ENCODE peak calls at places on chromosomes 3 and 15, in nine cellular contexts. W, Z, C, D, O, I, U, L and S are unnamed samples.

GRCh38 chr15:40436892-40437753 is 3.6 kb upstream of the BAHD1 start:
- DNase-seq in Z (no peak), I (no peak), W (no peak), L (no peak), U (no peak), D (no peak), O (no peak), C (no peak), S (no peak)

GRCh38 chr3:134473868-134474546 is 11.8 kb downstream of the ANAPC13 start:
- DNase-seq in C (peak), O (peak), L (no peak), U (peak), Z (peak), I (no peak), W (peak), D (peak), S (peak)

GRCh38 chr3:42499478-42499871 is 3.0 kb upstream of the VIPR1 start:
- DNase-seq in W (peak), U (no peak), L (peak), C (peak), Z (no peak), O (no peak), D (no peak), I (no peak), S (no peak)

GRCh38 chr15:32994810-32995424 is 199.6 kb downstream of the FMN1 start:
- DNase-seq in U (no peak), Z (peak), O (peak), I (no peak), W (no peak), D (no peak), C (no peak), L (no peak), S (no peak)

GRCh38 chr15:77620297-77620696 is 12.4 kb downstream of the LINGO1 start:
- DNase-seq in I (no peak), L (no peak), C (no peak), D (no peak), W (no peak), U (no peak), Z (no peak), O (no peak), S (no peak)

GRCh38 chr3:160331127-160331937 is 67.7 kb downstream of the IFT80 start:
- DNase-seq in U (no peak), Z (peak), C (no peak), I (no peak), L (no peak), D (no peak), O (peak), W (no peak), S (no peak)

GRCh38 chr3:60887574-60887973 is 363.7 kb downstream of the FHIT start:
- DNase-seq in C (no peak), Z (no peak), I (no peak), U (no peak), O (no peak), W (no peak), L (no peak), D (no peak), S (no peak)

GRCh38 chr3:134362221-134362620 is 12.0 kb downstream of the AMOTL2 start:
- DNase-seq in D (no peak), W (no peak), O (no peak), U (no peak), Z (no peak), C (no peak), L (no peak), I (no peak), S (no peak)

GRCh38 chr15:99295840-99296239 is 44.6 kb downstream of the LRRC28 start:
- DNase-seq in L (no peak), I (no peak), C (no peak), U (no peak), W (no peak), O (no peak), Z (no peak), D (no peak), S (no peak)

GRCh38 chr15:100895721-100896120 is 16.1 kb downstream of the ALDH1A3 start:
- DNase-seq in D (no peak), O (no peak), Z (no peak), C (peak), W (peak), U (no peak), I (peak), L (no peak), S (no peak)

GRCh38 chr3:123505820-123506219 is 56.9 kb upstream of the ADCY5 start:
- DNase-seq in L (no peak), I (peak), W (no peak), U (no peak), O (no peak), Z (no peak), D (no peak), C (no peak), S (no peak)

GRCh38 chr15:43872416-43873020 is 45.7 kb downstream of the WDR76 start:
- DNase-seq in W (no peak), L (no peak), D (no peak), I (no peak), U (peak), O (peak), Z (peak), C (no peak), S (no peak)

GRCh38 chr3:73608805-73609641 is 15.7 kb downstream of the PDZRN3 start:
- DNase-seq in I (no peak), D (no peak), W (no peak), L (no peak), Z (no peak), O (no peak), C (no peak), U (no peak), S (no peak)

GRCh38 chr3:131361464-131362421 is 19.8 kb upstream of the NUDT16 start:
- DNase-seq in W (peak), O (no peak), I (peak), Z (peak), U (peak), D (peak), C (peak), L (no peak), S (peak)

GRCh38 chr3:148861277-148861869 is 3.7 kb upstream of the CPA3 start:
- DNase-seq in L (no peak), W (no peak), O (peak), Z (peak), U (no peak), C (no peak), I (no peak), D (no peak), S (peak)

GRCh38 chr3:111605016-111605415 is 9.9 kb upstream of the ZBED2 start:
- DNase-seq in D (no peak), U (no peak), L (no peak), O (no peak), W (no peak), I (no peak), C (no peak), Z (no peak), S (no peak)

GRCh38 chr3:117666827-117667226 is 957.2 kb downstream of the TUSC7 start:
- DNase-seq in U (no peak), I (no peak), D (no peak), L (no peak), O (no peak), Z (no peak), W (no peak), C (no peak), S (no peak)

GRCh38 chr3:184380210-184380626 is 364 bp downstream of the CHRD start:
- DNase-seq in I (peak), U (peak), Z (no peak), W (peak), L (no peak), D (no peak), C (peak), O (peak), S (peak)

GRCh38 chr3:181629701-181630100 is 82.0 kb upstream of the SOX2 start:
- DNase-seq in L (no peak), I (no peak), C (no peak), O (no peak), Z (peak), D (no peak), W (no peak), U (no peak), S (no peak)

GRCh38 chr3:93979850-93980677 is at the start of gene ARL13B:
- DNase-seq in W (peak), C (peak), U (peak), Z (peak), D (peak), L (peak), O (peak), I (peak), S (peak)

GRCh38 chr3:14274999-14275961 is 96.7 kb downstream of the LSM3 start:
- DNase-seq in C (no peak), D (no peak), L (no peak), O (peak), Z (peak), W (no peak), I (no peak), U (no peak), S (no peak)

GRCh38 chr3:125115640-125116039 is 59.8 kb upstream of the HEG1 start:
- DNase-seq in U (no peak), D (no peak), L (no peak), O (peak), W (no peak), C (no peak), Z (no peak), I (no peak), S (no peak)
- TF ChIP-seq POLR2A in U (no peak), D (no peak), L (no peak), O (no peak), W (no peak), C (no peak), Z (no peak), I (no peak), S (no peak)

DNA sequence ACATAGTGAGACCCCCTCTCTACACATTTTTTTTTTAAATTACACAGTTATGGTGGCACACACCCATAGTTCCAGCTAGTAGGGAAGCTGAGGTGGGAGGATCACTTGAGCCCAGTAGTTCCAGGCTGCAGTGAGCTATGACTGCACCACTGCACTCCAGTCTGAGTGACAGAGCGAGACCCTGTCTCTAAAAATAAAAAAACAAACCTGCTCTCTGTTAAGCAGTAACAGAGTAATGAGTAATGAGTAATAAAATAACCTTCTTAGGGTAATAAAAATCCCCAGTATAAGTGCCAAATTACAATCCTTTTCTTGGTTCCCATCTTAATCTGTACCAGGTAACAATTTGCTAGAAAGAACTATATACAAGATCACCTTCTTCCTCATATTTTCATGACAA is 65.9 kb upstream of the PLXND1 start:
- DNase-seq in I (no peak), O (no peak), U (no peak), Z (no peak), D (no peak), L (no peak), W (no peak), C (no peak), S (no peak)
- TF ChIP-seq POLR2A in I (no peak), O (no peak), U (no peak), Z (no peak), D (no peak), L (no peak), W (no peak), C (no peak), S (no peak)

GRCh38 chr3:51974963-51975856 is at the start of gene ABHD14A:
- DNase-seq in U (peak), D (peak), Z (peak), L (no peak), O (peak), I (peak), W (peak), C (peak), S (peak)
- TF ChIP-seq POLR2A in U (peak), D (peak), Z (peak), L (peak), O (no peak), I (peak), W (peak), C (no peak), S (no peak)

GRCh38 chr15:65184944-65185717 is at the start of gene CLPX:
- DNase-seq in I (peak), D (peak), C (peak), O (peak), Z (peak), U (peak), L (no peak), W (peak), S (peak)
- TF ChIP-seq POLR2A in I (peak), D (peak), C (no peak), O (peak), Z (peak), U (peak), L (peak), W (peak), S (peak)

GRCh38 chr15:25327671-25328070 is 111.2 kb downstream of the UBE3A start:
- DNase-seq in D (no peak), I (no peak), C (no peak), L (no peak), U (peak), Z (no peak), W (no peak), O (peak), S (no peak)
- TF ChIP-seq POLR2A in D (no peak), I (no peak), C (no peak), L (no peak), U (no peak), Z (no peak), W (no peak), O (no peak), S (no peak)

GRCh38 chr3:127456471-127457093 is 134.0 kb downstream of the TPRA1 start:
- DNase-seq in I (peak), Z (peak), W (peak), D (no peak), L (no peak), C (peak), U (no peak), O (no peak), S (no peak)
- TF ChIP-seq POLR2A in I (no peak), Z (no peak), W (no peak), D (no peak), L (no peak), C (no peak), U (no peak), O (no peak), S (no peak)